ENCODE peak calls at places on chromosomes 11 and 22, in nine cellular contexts. E is adrenal gland, I is left lung, V is PC-9, P is vagina, D is upper lobe of right lung, A is GM23338, X is Caco-2, W is esophagus squamous epithelium. G is an unnamed sample. For H3K27me3, the result is how much of the 10 kb centered on the place peaks cover.

GRCh38 chr22:29030618-29031235 is 30.9 kb downstream of the C22orf31 start:
- DNase-seq in E (peak), I (peak), V (peak), P (no peak), D (peak), A (peak), X (no peak), W (no peak), G (peak)

GRCh38 chr11:126403658-126404057 is 48.2 kb downstream of the ST3GAL4 start:
- DNase-seq in E (no peak), I (no peak), V (peak), P (no peak), D (peak), A (no peak), X (no peak), W (no peak), G (no peak)

GRCh38 chr11:86519064-86519911 is 144.6 kb downstream of the CCDC81 start:
- DNase-seq in E (no peak), I (no peak), V (no peak), P (no peak), D (no peak), A (no peak), X (no peak), W (no peak), G (peak)

GRCh38 chr22:31089101-31090100 is 8.3 kb downstream of the SMTN start:
- DNase-seq in E (peak), I (peak), V (no peak), P (peak), D (no peak), A (peak), X (no peak), W (no peak), G (no peak)

GRCh38 chr22:29202231-29203192 is 3.2 kb upstream of the EMID1 start:
- DNase-seq in E (peak), I (peak), V (no peak), P (no peak), D (no peak), A (peak), X (peak), W (no peak), G (peak)

GRCh38 chr22:36359172-36359973 is 28.4 kb downstream of the MYH9 start:
- DNase-seq in E (no peak), I (no peak), V (no peak), P (no peak), D (no peak), A (no peak), X (no peak), W (no peak), G (no peak)

GRCh38 chr22:40345271-40345670 is 1.0 kb upstream of the ADSL start:
- DNase-seq in E (peak), I (no peak), V (peak), P (no peak), D (no peak), A (no peak), X (no peak), W (no peak), G (peak)

GRCh38 chr22:22380098-22381030 is 128.2 kb downstream of the ZNF280B start:
- DNase-seq in E (no peak), I (no peak), V (no peak), P (no peak), D (no peak), A (peak), X (no peak), W (no peak), G (no peak)

GRCh38 chr11:56706486-56706885 is 7.6 kb downstream of the OR9G1 start:
- DNase-seq in E (no peak), I (no peak), V (no peak), P (no peak), D (no peak), A (no peak), X (no peak), W (no peak), G (peak)

GRCh38 chr11:59615132-59615636 is 390 bp downstream of the OSBP start:
- DNase-seq in E (peak), I (peak), V (peak), P (no peak), D (peak), A (peak), X (peak), W (peak), G (peak)

GRCh38 chr11:8259316-8259995 is 4.2 kb downstream of the LMO1 start:
- DNase-seq in E (no peak), I (no peak), V (no peak), P (no peak), D (peak), A (no peak), X (peak), W (no peak), G (no peak)

GRCh38 chr22:49566141-49566541 is 261.5 kb downstream of the BRD1 start:
- DNase-seq in E (no peak), I (peak), V (no peak), P (no peak), D (no peak), A (no peak), X (peak), W (no peak), G (no peak)

GRCh38 chr11:76783901-76784813 is 1.0 kb downstream of the TSKU start:
- DNase-seq in E (peak), I (no peak), V (peak), P (no peak), D (peak), A (peak), X (peak), W (no peak), G (peak)

GRCh38 chr11:108019870-108020540 is 11.3 kb downstream of the CUL5 start:
- DNase-seq in E (no peak), I (no peak), V (no peak), P (no peak), D (no peak), A (no peak), X (no peak), W (no peak), G (no peak)

GRCh38 chr11:117647872-117648271 is 149.1 kb downstream of the DSCAML1 start:
- DNase-seq in E (no peak), I (peak), V (no peak), P (no peak), D (no peak), A (no peak), X (no peak), W (no peak), G (no peak)

GRCh38 chr22:33921576-33922181 is 1.4 kb upstream of the LARGE1 start:
- DNase-seq in E (peak), I (peak), V (no peak), P (peak), D (peak), A (peak), X (peak), W (no peak), G (peak)

GRCh38 chr11:134613646-134614045 is 201.6 kb upstream of the B3GAT1 start:
- DNase-seq in E (no peak), I (no peak), V (no peak), P (peak), D (no peak), A (no peak), X (no peak), W (no peak), G (no peak)

GRCh38 chr22:27718186-27719032 is 83.1 kb downstream of the MN1 start:
- DNase-seq in E (peak), I (no peak), V (peak), P (peak), D (peak), A (no peak), X (peak), W (no peak), G (peak)

GRCh38 chr11:1283091-1283511 is 26.3 kb downstream of the TOLLIP start:
- DNase-seq in E (no peak), I (peak), V (no peak), P (no peak), D (no peak), A (no peak), X (no peak), W (no peak), G (no peak)

GRCh38 chr22:45276507-45276906 is 8.2 kb upstream of the UPK3A start:
- DNase-seq in E (no peak), I (no peak), V (no peak), P (no peak), D (no peak), A (no peak), X (no peak), W (no peak), G (no peak)

GRCh38 chr11:65183201-65183891 is 1.6 kb downstream of the CAPN1 start:
- DNase-seq in E (no peak), I (peak), V (peak), P (no peak), D (peak), A (peak), X (no peak), W (no peak), G (peak)

GRCh38 chr22:42991010-42991651 is 23.8 kb downstream of the PACSIN2 start:
- DNase-seq in E (peak), I (no peak), V (peak), P (no peak), D (no peak), A (no peak), X (peak), W (no peak), G (peak)

GRCh38 chr22:30927806-30928205 is 40.8 kb downstream of the MORC2 start:
- DNase-seq in E (no peak), I (no peak), V (no peak), P (no peak), D (no peak), A (no peak), X (no peak), W (no peak), G (no peak)

GRCh38 chr11:66183581-66184048 is 84.8 kb upstream of the RAB1B start:
- DNase-seq in E (no peak), I (no peak), V (no peak), P (no peak), D (no peak), A (peak), X (no peak), W (no peak), G (no peak)

GRCh38 chr22:49847751-49848689 is 5.6 kb upstream of the ZBED4 start:
- DNase-seq in E (no peak), I (peak), V (no peak), P (no peak), D (peak), A (peak), X (no peak), W (no peak), G (no peak)

DNA sequence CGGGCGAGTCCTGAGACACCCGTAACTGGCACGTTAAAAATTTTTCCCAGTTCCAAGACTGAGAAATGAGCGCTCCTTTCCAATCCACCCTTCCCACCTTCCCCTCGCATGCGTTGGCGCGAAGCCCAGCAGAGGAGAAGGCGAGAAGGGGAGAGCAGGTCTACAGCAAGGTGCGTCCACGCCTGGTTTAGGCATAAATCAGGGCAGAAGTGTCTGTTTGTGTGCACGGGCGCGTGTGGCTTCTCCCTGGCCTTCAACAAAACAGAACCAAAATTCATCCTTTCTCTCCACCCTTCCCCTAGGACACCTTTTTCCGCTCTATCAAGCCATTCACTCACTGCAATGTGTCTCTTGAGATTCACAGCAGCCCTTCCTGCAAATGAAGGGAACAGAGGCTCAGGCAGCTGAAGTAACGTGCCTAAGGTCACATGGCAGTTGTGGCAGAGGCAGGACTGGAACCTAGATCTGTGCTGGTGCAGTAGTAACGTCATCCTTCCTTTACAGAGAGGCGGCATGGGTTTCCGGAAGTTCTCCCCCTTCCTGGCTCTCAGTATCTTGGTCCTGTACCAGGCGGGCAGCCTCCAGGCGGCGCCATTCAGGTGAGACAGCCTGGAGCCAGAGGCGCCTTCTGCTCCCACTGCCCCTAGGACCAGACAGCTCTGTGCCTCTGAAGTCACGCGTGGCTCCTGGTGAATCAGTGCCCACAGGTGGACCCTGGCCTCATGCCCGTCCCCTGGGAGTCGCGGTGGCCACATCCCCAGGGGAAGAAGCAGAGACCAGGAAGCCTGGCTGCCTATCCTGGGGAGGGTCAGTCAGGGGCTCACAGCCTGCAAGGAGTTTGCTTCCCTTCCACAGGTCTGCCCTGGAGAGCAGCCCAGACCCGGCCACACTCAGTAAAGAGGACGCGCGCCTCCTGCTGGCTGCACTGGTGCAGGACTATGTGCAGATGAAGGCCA is 1.1 kb downstream of the CALCB start:
- DNase-seq in E (peak), I (peak), V (no peak), P (no peak), D (peak), A (peak), X (peak), W (peak), G (peak)
- H3K4me3 ChIP-seq in E (no peak), I (peak), V (no peak), P (peak), D (peak), A (peak), X (no peak), W (peak), G (no peak)

GRCh38 chr11:62879554-62879953 is 1.1 kb upstream of the SLC3A2 start:
- DNase-seq in E (peak), I (no peak), V (no peak), P (no peak), D (no peak), A (peak), X (no peak), W (no peak), G (no peak)

GRCh38 chr11:62879150-62879549 is 1.5 kb upstream of the SLC3A2 start:
- DNase-seq in E (no peak), I (no peak), V (no peak), P (no peak), D (no peak), A (no peak), X (no peak), W (no peak), G (no peak)

GRCh38 chr11:62880231-62880802 is 379 bp upstream of the SLC3A2 start:
- DNase-seq in E (peak), I (peak), V (peak), P (no peak), D (no peak), A (no peak), X (no peak), W (no peak), G (peak)

GRCh38 chr11:62876712-62877111 is 4.0 kb upstream of the SLC3A2 start:
- DNase-seq in E (no peak), I (no peak), V (no peak), P (no peak), D (no peak), A (no peak), X (no peak), W (no peak), G (peak)

DNA sequence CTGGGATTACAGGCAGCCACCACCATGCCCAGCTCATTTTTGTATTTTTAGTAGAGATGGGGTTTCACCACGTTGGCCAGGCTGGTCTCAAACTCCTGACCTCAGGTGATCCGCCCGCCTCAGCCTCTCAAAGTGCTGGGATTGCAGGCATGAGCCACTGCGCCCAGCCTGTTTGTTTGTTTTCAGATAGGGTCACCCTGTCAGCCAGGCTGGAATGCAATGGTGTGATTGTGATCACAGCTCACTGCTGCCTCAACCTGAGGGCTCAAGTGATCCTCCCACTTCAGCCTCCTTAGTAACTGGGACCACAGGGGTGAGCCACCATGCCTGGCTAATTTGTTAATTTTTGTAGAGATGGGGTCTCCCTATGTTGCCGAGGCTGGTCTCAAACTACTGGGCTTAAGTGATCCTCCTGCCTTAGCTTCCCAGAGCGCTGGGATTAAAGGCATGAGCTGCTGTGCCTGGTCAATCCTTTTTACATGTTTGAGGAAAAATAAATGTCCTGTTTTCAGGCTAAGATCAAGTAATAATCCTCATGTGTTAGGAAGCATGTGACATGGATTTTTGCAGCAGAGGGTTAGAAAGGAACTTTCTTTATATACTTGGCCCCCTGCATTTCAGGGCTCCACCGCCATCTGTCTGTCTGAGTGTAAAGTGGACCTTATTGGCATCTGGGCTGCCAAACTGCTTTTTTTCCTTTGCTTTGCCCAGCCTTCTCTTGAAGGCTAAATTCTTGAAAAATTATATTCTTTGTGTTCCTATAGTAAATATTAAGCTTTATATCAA is 4.8 kb upstream of the SLC3A2 start:
- DNase-seq in E (no peak), I (no peak), V (no peak), P (no peak), D (no peak), A (no peak), X (peak), W (no peak), G (no peak)
- TF ChIP-seq CTCF in E (no peak), I (no peak), V (no peak), P (no peak), D (no peak), A (no peak), X (no peak), W (no peak), G (no peak)

GRCh38 chr11:20671856-20672546 is 2.6 kb downstream of the NELL1 start:
- DNase-seq in E (no peak), I (no peak), V (no peak), P (no peak), D (no peak), A (peak), X (no peak), W (no peak), G (peak)

GRCh38 chr11:20670932-20671403 is 1.6 kb downstream of the NELL1 start:
- DNase-seq in E (no peak), I (peak), V (no peak), P (no peak), D (no peak), A (peak), X (no peak), W (no peak), G (no peak)

GRCh38 chr11:20668844-20669832 is at the start of gene NELL1:
- DNase-seq in E (no peak), I (peak), V (no peak), P (no peak), D (no peak), A (peak), X (no peak), W (no peak), G (no peak)

GRCh38 chr11:20669833-20670684 is 673 bp downstream of the NELL1 start:
- DNase-seq in E (no peak), I (peak), V (no peak), P (no peak), D (no peak), A (peak), X (no peak), W (no peak), G (no peak)

DNA sequence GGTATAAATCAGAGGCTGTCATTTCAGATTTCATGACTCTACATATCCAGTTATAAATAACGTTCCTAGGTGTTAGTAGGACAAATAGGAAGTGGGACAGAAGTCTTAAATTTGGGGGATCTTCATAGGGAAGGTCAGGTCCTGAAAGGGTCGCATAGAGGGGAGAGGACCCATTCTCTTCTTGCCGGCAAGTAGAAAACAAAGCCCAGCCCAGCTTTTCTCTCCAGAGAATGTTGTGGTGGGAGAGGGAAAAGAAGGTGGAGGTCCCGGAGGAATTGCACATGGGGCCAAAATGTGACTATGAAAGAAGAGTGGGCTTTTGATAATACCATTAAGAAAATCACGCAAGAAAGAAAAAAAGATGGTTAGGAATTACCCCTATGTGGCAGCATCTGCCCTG is 976 bp upstream of the NELL1 start:
- DNase-seq in E (no peak), I (no peak), V (no peak), P (no peak), D (no peak), A (no peak), X (no peak), W (no peak), G (no peak)
- H3K27me3 ChIP-seq in E (under half), I (under half), V (under half), P (under half), D (half or more), A (half or more), X (under half), W (under half), G (under half)

GRCh38 chr22:26168199-26168915 is 905 bp upstream of the SEZ6L start:
- DNase-seq in E (no peak), I (no peak), V (no peak), P (peak), D (no peak), A (peak), X (no peak), W (no peak), G (no peak)

GRCh38 chr22:26170795-26171194 is 1.5 kb downstream of the SEZ6L start:
- DNase-seq in E (no peak), I (no peak), V (no peak), P (peak), D (no peak), A (peak), X (no peak), W (no peak), G (no peak)

GRCh38 chr22:26169312-26170111 is at the start of gene SEZ6L:
- DNase-seq in E (no peak), I (peak), V (no peak), P (peak), D (peak), A (peak), X (no peak), W (no peak), G (no peak)

GRCh38 chr22:26170112-26170492 is 840 bp downstream of the SEZ6L start:
- DNase-seq in E (no peak), I (no peak), V (no peak), P (peak), D (no peak), A (peak), X (no peak), W (no peak), G (no peak)

DNA sequence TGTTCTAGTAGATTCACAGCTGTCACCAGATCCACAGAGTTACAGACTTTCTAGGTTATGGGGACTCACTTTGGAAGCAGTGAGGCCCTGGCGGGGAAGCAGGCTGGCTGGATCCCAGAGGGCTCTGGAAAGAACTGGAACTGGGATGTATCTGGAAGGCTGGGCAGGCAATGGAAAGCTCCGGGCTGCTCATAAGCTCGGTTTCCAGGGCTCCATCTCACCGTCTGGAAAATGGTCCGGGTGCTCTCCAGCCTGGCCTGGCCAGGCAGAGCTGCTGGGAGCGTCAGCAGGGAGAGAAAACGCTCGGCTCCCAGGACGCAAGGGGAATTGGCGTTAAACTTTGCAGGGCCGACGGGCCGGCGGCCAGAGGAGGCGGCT is 339 bp upstream of the SEZ6L start:
- DNase-seq in E (no peak), I (no peak), V (no peak), P (no peak), D (no peak), A (no peak), X (no peak), W (no peak), G (no peak)
- H3K4me3 ChIP-seq in E (no peak), I (peak), V (no peak), P (peak), D (peak), A (peak), X (no peak), W (peak), G (no peak)

G was measured in bronchial epithelial cell.